ENCODE peak calls at places on chromosomes 16 and 17, in eight cellular contexts. F is Caco-2, Y is colonic mucosa, R is omental fat pad, P is HL-60, N is progenitor cell of endocrine pancreas, M is A673, L is heart left ventricle. D is an unnamed sample.

GRCh38 chr17:6241996-6242395 is 171.8 kb downstream of the WSCD1 start:
- DNase-seq in L (no peak), M (no peak), P (no peak), R (no peak), F (no peak), N (no peak), Y (no peak), D (no peak)

GRCh38 chr17:4721203-4722135 is 9.8 kb upstream of the MED11 start:
- DNase-seq in N (no peak), L (no peak), M (no peak), P (peak), R (no peak), Y (peak), F (peak), D (peak)

GRCh38 chr17:35079547-35079946 is 16.0 kb upstream of the RFFL start:
- DNase-seq in L (no peak), F (peak), R (no peak), P (no peak), Y (no peak), M (no peak), N (no peak), D (no peak)

GRCh38 chr17:64378890-64379354 is 11.7 kb downstream of the PECAM1 start:
- DNase-seq in F (no peak), N (no peak), P (no peak), Y (no peak), M (no peak), L (no peak), R (no peak), D (no peak)

GRCh38 chr16:32116080-32116479 is 137.0 kb upstream of the TP53TG3D start:
- DNase-seq in L (no peak), M (no peak), N (no peak), Y (no peak), F (peak), R (no peak), P (no peak), D (no peak)

GRCh38 chr17:75288784-75289121 is 480 bp downstream of the SLC25A19 start:
- DNase-seq in P (peak), R (no peak), Y (peak), F (peak), N (peak), M (peak), L (peak), D (peak)

GRCh38 chr17:11300201-11300600 is 59.2 kb downstream of the SHISA6 start:
- DNase-seq in F (no peak), N (no peak), L (no peak), Y (no peak), M (no peak), R (no peak), P (no peak), D (no peak)

GRCh38 chr16:86041205-86041604 is 142.2 kb downstream of the IRF8 start:
- DNase-seq in M (no peak), P (no peak), Y (no peak), L (no peak), N (no peak), R (no peak), F (no peak), D (no peak)

GRCh38 chr17:57545836-57546305 is 199.2 kb downstream of the CCDC182 start:
- DNase-seq in M (peak), R (no peak), P (no peak), N (no peak), L (no peak), F (no peak), Y (no peak), D (no peak)

GRCh38 chr17:51487947-51488346 is 227.6 kb downstream of the UTP18 start:
- DNase-seq in P (peak), N (no peak), Y (no peak), R (no peak), M (peak), L (no peak), F (peak), D (no peak)

GRCh38 chr16:11361043-11361442 is 15.8 kb downstream of the RMI2 start:
- DNase-seq in F (no peak), N (no peak), P (no peak), M (peak), Y (no peak), L (no peak), R (no peak), D (no peak)

GRCh38 chr16:9521749-9522370 is 430.4 kb downstream of the HAPSTR1 start:
- DNase-seq in M (peak), Y (no peak), N (no peak), P (no peak), L (no peak), R (no peak), F (no peak), D (no peak)

GRCh38 chr17:20935740-20936139 is 107.1 kb downstream of the USP22 start:
- DNase-seq in Y (no peak), P (no peak), N (no peak), R (no peak), L (no peak), M (no peak), F (no peak), D (no peak)

GRCh38 chr17:57956311-57957119 is 1.3 kb upstream of the CUEDC1 start:
- DNase-seq in M (no peak), L (peak), P (peak), Y (peak), F (no peak), N (no peak), R (no peak), D (no peak)

GRCh38 chr16:3983081-3983520 is 102.6 kb upstream of the CREBBP start:
- DNase-seq in M (peak), L (peak), F (peak), R (no peak), N (peak), P (peak), Y (peak), D (peak)

GRCh38 chr17:322006-322780 is 30.4 kb downstream of the RPH3AL start:
- DNase-seq in L (no peak), F (no peak), R (no peak), N (no peak), M (no peak), Y (no peak), P (no peak), D (no peak)

GRCh38 chr17:37702605-37703004 is 42.3 kb downstream of the HNF1B start:
- DNase-seq in M (no peak), P (no peak), N (no peak), L (no peak), R (no peak), Y (peak), F (no peak), D (no peak)

GRCh38 chr16:85303354-85303883 is 191.1 kb upstream of the CIBAR2 start:
- DNase-seq in L (peak), N (peak), M (no peak), R (no peak), Y (peak), F (peak), P (peak), D (peak)

GRCh38 chr17:41065829-41066624 is at the start of gene KRTAP2-4:
- DNase-seq in P (peak), M (no peak), F (no peak), N (no peak), R (no peak), Y (no peak), L (no peak), D (no peak)

GRCh38 chr17:9298135-9298534 is 276.8 kb downstream of the NTN1 start:
- DNase-seq in R (no peak), L (no peak), N (no peak), M (no peak), Y (peak), F (no peak), P (no peak), D (no peak)

GRCh38 chr16:2484898-2485508 is 10.1 kb downstream of the TBC1D24 start:
- DNase-seq in L (no peak), N (no peak), F (no peak), Y (no peak), M (no peak), R (no peak), P (no peak), D (no peak)

GRCh38 chr17:81831563-81831956 is 1.5 kb downstream of the MCRIP1 start:
- DNase-seq in L (no peak), F (no peak), N (no peak), P (peak), R (no peak), M (no peak), Y (no peak), D (no peak)

GRCh38 chr17:40598928-40599627 is 33.8 kb upstream of the CCR7 start:
- DNase-seq in F (no peak), L (no peak), P (no peak), M (no peak), N (no peak), Y (no peak), R (no peak), D (no peak)

GRCh38 chr17:50785942-50786570 is 18.7 kb upstream of the ANKRD40CL start:
- DNase-seq in M (no peak), N (no peak), Y (no peak), P (no peak), L (no peak), R (no peak), F (no peak), D (no peak)

GRCh38 chr16:77787452-77787851 is 912 bp upstream of the VAT1L start:
- DNase-seq in N (no peak), Y (no peak), L (no peak), M (no peak), F (no peak), R (no peak), P (no peak), D (no peak)

GRCh38 chr17:14299261-14300093 is 1.4 kb upstream of the HS3ST3B1 start:
- DNase-seq in L (no peak), R (no peak), P (peak), F (peak), Y (peak), N (peak), M (no peak), D (no peak)

GRCh38 chr17:79664925-79665738 is 54.3 kb upstream of the RBFOX3 start:
- DNase-seq in F (peak), M (no peak), P (no peak), N (peak), L (peak), R (no peak), Y (peak), D (no peak)

GRCh38 chr17:76261421-76262215 is 3.5 kb upstream of the UBALD2 start:
- DNase-seq in F (no peak), L (no peak), N (no peak), R (no peak), M (no peak), Y (no peak), P (peak), D (no peak)

GRCh38 chr17:69084911-69085310 is 24.2 kb upstream of the ABCA9 start:
- DNase-seq in L (no peak), Y (no peak), R (no peak), N (peak), P (no peak), M (no peak), F (peak), D (no peak)

GRCh38 chr17:43171761-43172487 is 910 bp downstream of the NBR1 start:
- DNase-seq in M (peak), P (peak), F (peak), Y (peak), N (no peak), L (peak), R (no peak), D (no peak)

GRCh38 chr16:19700319-19700781 is 17.7 kb downstream of the KNOP1 start:
- DNase-seq in M (no peak), Y (peak), R (no peak), P (no peak), L (no peak), N (no peak), F (peak), D (no peak)

GRCh38 chr17:19955099-19955498 is 22.5 kb downstream of the AKAP10 start:
- DNase-seq in P (no peak), Y (no peak), N (no peak), M (no peak), F (no peak), R (no peak), L (no peak), D (no peak)

GRCh38 chr17:75844530-75845057 is 390 bp upstream of the UNC13D start:
- DNase-seq in N (no peak), M (no peak), L (no peak), Y (peak), P (no peak), F (peak), R (no peak), D (no peak)

GRCh38 chr17:41971721-41972523 is 5.3 kb downstream of the CNP start:
- DNase-seq in M (no peak), R (no peak), P (no peak), N (no peak), L (no peak), Y (no peak), F (no peak), D (no peak)

GRCh38 chr16:69936252-69936651 is 14.9 kb upstream of the CLEC18A start:
- DNase-seq in M (no peak), Y (no peak), P (no peak), F (no peak), L (no peak), N (no peak), R (no peak), D (no peak)

GRCh38 chr17:27417596-27418365 is 38.5 kb upstream of the KSR1 start:
- DNase-seq in P (no peak), F (no peak), Y (no peak), M (no peak), N (no peak), R (no peak), L (no peak), D (no peak)
- TF ChIP-seq CTCF in P (no peak), F (no peak), Y (no peak), M (no peak), N (no peak), R (no peak), L (no peak), D (no peak)

DNA sequence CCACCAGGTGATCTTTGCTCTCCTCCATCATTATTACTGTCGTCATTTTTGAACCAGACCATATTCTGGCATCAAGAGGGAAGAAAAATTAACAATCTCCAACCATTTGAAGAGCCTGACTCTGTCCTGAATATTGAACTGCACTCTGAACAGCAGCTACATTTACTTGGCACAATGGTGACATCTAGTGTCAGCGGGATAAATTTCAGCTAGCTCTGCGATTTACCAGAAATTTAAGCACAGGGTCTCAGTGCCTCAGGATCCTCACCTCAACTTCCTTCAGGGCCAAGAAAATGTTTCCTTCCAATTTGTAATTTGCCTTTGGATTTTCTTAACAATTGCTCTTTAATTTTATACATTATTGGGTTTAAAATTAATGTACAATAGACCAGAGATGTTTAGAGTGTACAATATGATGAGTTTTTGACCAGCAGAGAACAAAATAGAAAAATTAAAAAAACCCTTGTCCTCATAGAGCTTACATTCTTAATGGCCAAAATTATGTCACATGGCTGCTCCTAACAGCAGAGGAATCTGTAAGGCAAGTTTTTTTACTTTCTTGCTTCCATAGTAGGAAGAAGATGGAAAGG is 10.7 kb upstream of the ZNF19 start:
- DNase-seq in R (no peak), Y (peak), L (peak), F (peak), P (peak), N (peak), M (peak), D (no peak)
- TF ChIP-seq CTCF in R (no peak), Y (peak), L (peak), F (peak), P (peak), N (peak), M (peak), D (peak)

GRCh38 chr17:17757944-17758343 is 76.7 kb downstream of the RAI1 start:
- DNase-seq in M (no peak), F (no peak), Y (no peak), L (no peak), P (no peak), R (no peak), N (no peak), D (no peak)

GRCh38 chr17:17760872-17761550 is 75.8 kb downstream of the SREBF1 start:
- DNase-seq in P (no peak), N (no peak), L (no peak), R (no peak), F (no peak), M (no peak), Y (no peak), D (no peak)

GRCh38 chr17:17758443-17758842 is 77.2 kb downstream of the RAI1 start:
- DNase-seq in Y (no peak), R (no peak), M (no peak), L (no peak), N (no peak), P (no peak), F (no peak), D (no peak)

GRCh38 chr17:17757391-17757791 is 76.1 kb downstream of the RAI1 start:
- DNase-seq in Y (no peak), P (peak), F (no peak), R (no peak), N (no peak), L (no peak), M (no peak), D (no peak)

GRCh38 chr17:17759164-17759563 is 77.6 kb downstream of the SREBF1 start:
- DNase-seq in Y (no peak), P (no peak), L (no peak), F (no peak), R (no peak), N (no peak), M (no peak), D (no peak)
- TF ChIP-seq CTCF in Y (no peak), P (no peak), L (no peak), F (no peak), R (no peak), N (no peak), M (no peak), D (no peak)

GRCh38 chr17:2023692-2024571 is 1.2 kb downstream of the RTN4RL1 start:
- DNase-seq in M (peak), F (peak), R (no peak), L (no peak), N (peak), P (peak), Y (no peak), D (peak)
- TF ChIP-seq CTCF in M (no peak), F (no peak), R (no peak), L (no peak), N (peak), P (no peak), Y (no peak), D (no peak)

GRCh38 chr16:1028056-1028455 is 44.5 kb upstream of the SSTR5 start:
- DNase-seq in N (no peak), Y (no peak), M (peak), F (no peak), P (no peak), L (no peak), R (no peak), D (no peak)
- TF ChIP-seq CTCF in N (no peak), Y (no peak), M (no peak), F (no peak), P (no peak), L (no peak), R (no peak), D (no peak)

DNA sequence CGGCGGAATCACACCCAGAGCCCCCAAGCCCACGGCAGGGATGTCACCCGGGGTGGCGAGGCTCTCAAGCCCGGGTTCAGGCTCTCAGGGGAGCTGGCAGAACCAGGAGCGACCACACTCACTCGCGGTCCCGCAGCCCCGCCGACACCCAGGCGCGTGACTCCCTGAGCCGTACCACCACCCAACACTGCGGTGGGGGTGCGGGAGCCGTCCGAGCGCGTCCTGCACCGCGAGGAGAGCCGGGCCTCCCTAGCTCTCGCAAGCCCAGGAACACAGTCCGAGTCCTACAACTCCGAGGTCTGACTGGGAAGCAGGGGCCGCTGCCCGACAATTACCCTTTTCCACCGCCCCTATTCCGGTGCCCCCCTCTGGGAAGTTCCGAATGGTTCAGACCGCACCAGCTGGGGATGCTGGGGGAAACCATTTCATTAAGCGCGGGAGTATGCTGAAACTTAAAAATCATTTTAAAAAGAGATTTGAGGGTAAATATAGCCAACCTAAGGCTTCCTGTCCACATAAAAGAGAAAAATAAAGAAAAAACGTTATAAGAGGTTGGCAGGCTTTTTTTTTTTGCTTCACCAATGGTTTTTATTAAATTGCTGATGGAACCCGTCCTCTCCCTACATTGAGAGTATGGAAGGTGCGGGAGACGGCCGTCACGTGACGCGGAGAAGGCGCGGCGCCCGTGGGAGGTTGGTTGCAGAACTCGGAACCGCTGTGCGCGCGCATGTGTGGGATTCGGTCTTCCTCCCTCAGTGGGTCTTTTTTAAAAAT is at the start of gene FLCN:
- DNase-seq in Y (peak), F (peak), N (peak), M (peak), R (peak), L (peak), P (peak), D (peak)
- TF ChIP-seq CTCF in Y (no peak), F (no peak), N (no peak), M (no peak), R (no peak), L (no peak), P (no peak), D (no peak)

GRCh38 chr16:67326472-67327309 is at the start of the genes KCTD19 and LRRC36:
- DNase-seq in L (peak), Y (peak), M (peak), N (peak), P (peak), R (peak), F (peak), D (peak)
- TF ChIP-seq CTCF in L (peak), Y (no peak), M (peak), N (peak), P (no peak), R (no peak), F (no peak), D (peak)

DNA sequence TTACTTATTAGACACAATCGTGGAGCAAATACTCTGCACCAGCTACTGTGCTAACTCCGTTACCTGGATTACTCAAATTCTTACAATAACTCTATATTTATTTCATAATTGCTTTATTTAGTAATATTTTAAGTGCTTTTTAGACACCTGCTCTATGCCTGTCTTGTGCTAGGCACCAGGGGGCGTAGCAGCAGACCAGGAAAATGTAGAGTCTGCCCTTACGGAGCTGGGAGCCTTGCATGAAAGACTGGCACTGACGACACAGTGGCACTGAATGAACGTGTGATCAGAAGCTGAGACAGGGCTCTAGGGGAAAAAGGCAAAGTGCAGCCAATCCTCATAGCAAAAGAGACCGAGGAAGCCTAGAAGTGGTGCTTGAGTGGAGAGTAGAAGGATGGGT is 486.5 kb downstream of the CDH13 start:
- DNase-seq in P (peak), F (peak), L (no peak), N (peak), Y (no peak), M (peak), R (no peak), D (no peak)
- TF ChIP-seq CTCF in P (peak), F (peak), L (peak), N (peak), Y (peak), M (peak), R (no peak), D (peak)

GRCh38 chr17:38867179-38867994 is 2.5 kb upstream of the LASP1 start:
- DNase-seq in N (peak), L (peak), R (no peak), M (peak), P (peak), Y (peak), F (peak), D (no peak)
- TF ChIP-seq CTCF in N (peak), L (peak), R (no peak), M (peak), P (no peak), Y (no peak), F (peak), D (peak)

D was measured in D721Med.